ENCODE peak calls at places on chromosomes 13 and 19, in eight cellular contexts. O is activated gamma-delta T cell treated with Interleukin-2 at 50 U/mL for 16 hours, Z is HuH-7.5, W is NCI-H1105, M is KBM-7, B is GOT3, A is T-helper 17 cell, E is astrocyte of the spinal cord. K is an unnamed sample.

GRCh38 chr19:4380254-4380727 is 20.1 kb downstream of the SH3GL1 start:
- DNase-seq in O (peak; percentile 59), Z (no peak), W (no peak), M (no peak), B (no peak), A (peak; percentile 44), E (no peak), K (no peak)

GRCh38 chr13:34257980-34258379 is 440.0 kb downstream of the RFC3 start:
- DNase-seq in O (no peak), Z (no peak), W (no peak), M (peak; percentile 91), B (no peak), A (no peak), E (no peak), K (no peak)

GRCh38 chr19:16386619-16387240 is 62.1 kb downstream of the KLF2 start:
- DNase-seq in O (peak; percentile 60), Z (peak; percentile 84), W (no peak), M (peak; percentile 72), B (no peak), A (no peak), E (peak; percentile 58), K (no peak)

GRCh38 chr13:34364633-34365032 is 546.7 kb downstream of the RFC3 start:
- DNase-seq in O (no peak), Z (no peak), W (no peak), M (no peak), B (no peak), A (no peak), E (no peak), K (no peak)

GRCh38 chr19:953501-954271 is 27.9 kb downstream of the ARID3A start:
- DNase-seq in O (no peak), Z (no peak), W (no peak), M (no peak), B (no peak), A (no peak), E (no peak), K (no peak)

GRCh38 chr19:56170261-56170660 is 5.5 kb upstream of the GALP start:
- DNase-seq in O (no peak), Z (no peak), W (no peak), M (no peak), B (no peak), A (no peak), E (peak; percentile 50), K (no peak)

GRCh38 chr19:49890349-49891311 is 6.1 kb downstream of the IL4I1 start:
- DNase-seq in O (peak; percentile 56), Z (no peak), W (peak; percentile 32), M (no peak), B (no peak), A (peak; percentile 76), E (no peak), K (no peak)

GRCh38 chr13:67117010-67117550 is 113.1 kb downstream of the PCDH9 start:
- DNase-seq in O (no peak), Z (no peak), W (no peak), M (no peak), B (no peak), A (no peak), E (no peak), K (no peak)

GRCh38 chr19:18415177-18415867 is 3.9 kb upstream of the SSBP4 start:
- DNase-seq in O (no peak), Z (no peak), W (peak; percentile 44), M (peak; percentile 98), B (no peak), A (no peak), E (peak; percentile 75), K (no peak)

GRCh38 chr13:112067121-112067741 is at the start of gene SOX1:
- DNase-seq in O (no peak), Z (no peak), W (peak; percentile 63), M (no peak), B (no peak), A (no peak), E (peak; percentile 15), K (no peak)

GRCh38 chr13:24064258-24064860 is 96.2 kb upstream of the SPATA13 start:
- DNase-seq in O (no peak), Z (no peak), W (no peak), M (no peak), B (no peak), A (no peak), E (no peak), K (no peak)

GRCh38 chr19:35330475-35330874 is 1.5 kb downstream of the CD22 start:
- DNase-seq in O (no peak), Z (no peak), W (no peak), M (no peak), B (no peak), A (no peak), E (no peak), K (no peak)

GRCh38 chr13:112994781-112995355 is 25.9 kb downstream of the MCF2L start:
- DNase-seq in O (no peak), Z (no peak), W (no peak), M (no peak), B (no peak), A (no peak), E (no peak), K (no peak)

GRCh38 chr19:10290876-10291553 is 1.3 kb downstream of the ICAM5 start:
- DNase-seq in O (peak; percentile 47), Z (peak; percentile 89), W (peak; percentile 23), M (peak; percentile 65), B (no peak), A (no peak), E (no peak), K (no peak)

GRCh38 chr19:10855879-10856522 is 7.8 kb downstream of the C19orf38 start:
- DNase-seq in O (no peak), Z (no peak), W (no peak), M (peak; percentile 48), B (no peak), A (no peak), E (no peak), K (no peak)

GRCh38 chr19:46350758-46351159 is 3.9 kb downstream of the PPP5C start:
- DNase-seq in O (no peak), Z (no peak), W (no peak), M (peak; percentile 73), B (no peak), A (no peak), E (no peak), K (peak; percentile 17)

GRCh38 chr13:52374389-52374788 is 31.6 kb downstream of the THSD1 start:
- DNase-seq in O (no peak), Z (no peak), W (no peak), M (no peak), B (no peak), A (no peak), E (no peak), K (no peak)

GRCh38 chr19:8004723-8005513 is 523 bp downstream of the ELAVL1 start:
- DNase-seq in O (no peak), Z (no peak), W (no peak), M (peak; percentile 51), B (no peak), A (peak; percentile 21), E (peak; percentile 12), K (no peak)

GRCh38 chr13:40230833-40231266 is 435.6 kb downstream of the FOXO1 start:
- DNase-seq in O (no peak), Z (no peak), W (no peak), M (no peak), B (no peak), A (no peak), E (peak; percentile 32), K (no peak)

GRCh38 chr13:99596180-99596579 is 94.9 kb downstream of the TM9SF2 start:
- DNase-seq in O (no peak), Z (no peak), W (no peak), M (no peak), B (no peak), A (no peak), E (no peak), K (no peak)

GRCh38 chr19:55923556-55923955 is 8.6 kb downstream of the NLRP13 start:
- DNase-seq in O (no peak), Z (no peak), W (no peak), M (no peak), B (no peak), A (no peak), E (no peak), K (no peak)

GRCh38 chr19:28234637-28235036 is 978.3 kb downstream of the UQCRFS1 start:
- DNase-seq in O (no peak), Z (no peak), W (no peak), M (no peak), B (no peak), A (no peak), E (no peak), K (no peak)

GRCh38 chr13:76164290-76164689 is 528.2 kb downstream of the LMO7 start:
- DNase-seq in O (no peak), Z (no peak), W (no peak), M (no peak), B (no peak), A (no peak), E (no peak), K (no peak)

GRCh38 chr19:1624458-1624857 is 19.2 kb upstream of the UQCR11 start:
- DNase-seq in O (peak; percentile 37), Z (peak; percentile 82), W (no peak), M (peak; percentile 47), B (no peak), A (no peak), E (peak; percentile 52), K (no peak)

GRCh38 chr13:20116213-20116612 is 44.6 kb downstream of the GJA3 start:
- DNase-seq in O (no peak), Z (no peak), W (no peak), M (no peak), B (no peak), A (no peak), E (no peak), K (no peak)

K was measured in GM18507.